ENCODE peak calls at places on chromosomes 5 and 9, in four cellular contexts. One of them, this sample, is unnamed.

GRCh38 chr9:87498816-87499454 is 1.3 kb downstream of the DAPK1 start:
- DNase-seq in esophagus muscularis mucosa: no peak
- DNase-seq in adrenal gland: no peak
- DNase-seq in H54: no peak
- DNase-seq in this sample: peak

GRCh38 chr5:180313677-180314076 is 21.8 kb upstream of the MAPK9 start:
- DNase-seq in esophagus muscularis mucosa: no peak
- DNase-seq in adrenal gland: no peak
- DNase-seq in H54: no peak
- DNase-seq in this sample: no peak

GRCh38 chr9:126989847-126990821 is 75.6 kb downstream of the RALGPS1 start:
- DNase-seq in H54: no peak
- DNase-seq in esophagus muscularis mucosa: peak
- DNase-seq in adrenal gland: peak
- DNase-seq in this sample: peak

GRCh38 chr9:136351237-136351800 is 12.2 kb downstream of the DNLZ start:
- DNase-seq in esophagus muscularis mucosa: no peak
- DNase-seq in adrenal gland: no peak
- DNase-seq in H54: no peak
- DNase-seq in this sample: no peak

GRCh38 chr5:156450778-156451177 is 123.8 kb downstream of the SGCD start:
- DNase-seq in H54: no peak
- DNase-seq in adrenal gland: no peak
- DNase-seq in esophagus muscularis mucosa: no peak
- DNase-seq in this sample: no peak

GRCh38 chr5:14467251-14467650 is 114.3 kb upstream of the OTULINL start:
- DNase-seq in H54: no peak
- DNase-seq in adrenal gland: no peak
- DNase-seq in esophagus muscularis mucosa: no peak
- DNase-seq in this sample: no peak

GRCh38 chr9:71237051-71237450 is 115.6 kb upstream of the TRPM3 start:
- DNase-seq in esophagus muscularis mucosa: no peak
- DNase-seq in H54: no peak
- DNase-seq in adrenal gland: no peak
- DNase-seq in this sample: no peak

GRCh38 chr5:17343675-17344074 is 126.2 kb downstream of the BASP1 start:
- DNase-seq in H54: peak
- DNase-seq in esophagus muscularis mucosa: no peak
- DNase-seq in adrenal gland: no peak
- DNase-seq in this sample: no peak

GRCh38 chr5:166823360-166823759 is 1468.1 kb upstream of the WWC1 start:
- DNase-seq in H54: no peak
- DNase-seq in adrenal gland: no peak
- DNase-seq in esophagus muscularis mucosa: no peak
- DNase-seq in this sample: no peak
- TF ChIP-seq POLR2A in H54: no peak
- TF ChIP-seq POLR2A in adrenal gland: no peak
- TF ChIP-seq POLR2A in esophagus muscularis mucosa: no peak
- TF ChIP-seq POLR2A in this sample: no peak

GRCh38 chr9:129506892-129507291 is 114.0 kb downstream of the C9orf50 start:
- DNase-seq in H54: no peak
- DNase-seq in adrenal gland: peak
- DNase-seq in esophagus muscularis mucosa: no peak
- DNase-seq in this sample: no peak

GRCh38 chr9:129507805-129508204 is 113.1 kb downstream of the C9orf50 start:
- DNase-seq in esophagus muscularis mucosa: no peak
- DNase-seq in adrenal gland: no peak
- DNase-seq in H54: no peak
- DNase-seq in this sample: no peak

GRCh38 chr9:129506041-129506440 is 114.9 kb downstream of the C9orf50 start:
- DNase-seq in H54: no peak
- DNase-seq in adrenal gland: peak
- DNase-seq in esophagus muscularis mucosa: no peak
- DNase-seq in this sample: no peak

GRCh38 chr9:129504404-129504803 is 116.5 kb downstream of the C9orf50 start:
- DNase-seq in esophagus muscularis mucosa: no peak
- DNase-seq in H54: no peak
- DNase-seq in adrenal gland: no peak
- DNase-seq in this sample: no peak

GRCh38 chr9:129505270-129505881 is 115.5 kb downstream of the C9orf50 start:
- DNase-seq in H54: no peak
- DNase-seq in esophagus muscularis mucosa: no peak
- DNase-seq in adrenal gland: peak
- DNase-seq in this sample: no peak
- TF ChIP-seq POLR2A in H54: no peak
- TF ChIP-seq POLR2A in esophagus muscularis mucosa: no peak
- TF ChIP-seq POLR2A in adrenal gland: no peak
- TF ChIP-seq POLR2A in this sample: no peak

GRCh38 chr5:133902521-133903118 is 65.8 kb downstream of the C5orf15 start:
- DNase-seq in H54: no peak
- DNase-seq in esophagus muscularis mucosa: no peak
- DNase-seq in adrenal gland: no peak
- DNase-seq in this sample: no peak
- TF ChIP-seq POLR2A in H54: no peak
- TF ChIP-seq POLR2A in esophagus muscularis mucosa: no peak
- TF ChIP-seq POLR2A in adrenal gland: no peak
- TF ChIP-seq POLR2A in this sample: no peak

DNA sequence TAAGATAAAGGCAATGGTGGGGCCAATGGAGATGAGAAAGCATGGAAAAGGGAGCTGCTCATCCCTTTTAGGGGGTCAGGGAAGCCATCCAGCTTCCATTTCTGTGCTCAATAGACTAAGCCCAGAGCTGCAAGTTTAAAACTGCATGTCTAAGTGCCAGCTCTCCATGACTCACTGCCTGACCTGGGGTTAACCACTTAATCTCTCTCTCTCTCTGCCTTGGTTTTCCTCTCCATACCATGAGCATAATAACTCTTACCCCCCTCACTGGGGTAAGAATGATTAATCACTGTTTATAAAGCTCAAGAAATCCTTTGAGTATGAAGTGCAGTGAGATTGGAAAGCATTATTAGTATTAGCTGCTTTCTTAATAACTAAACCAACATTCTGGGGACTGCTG is 1382.4 kb upstream of the WWC1 start:
- DNase-seq in esophagus muscularis mucosa: no peak
- DNase-seq in H54: peak
- DNase-seq in adrenal gland: no peak
- DNase-seq in this sample: no peak
- TF ChIP-seq POLR2A in esophagus muscularis mucosa: no peak
- TF ChIP-seq POLR2A in H54: no peak
- TF ChIP-seq POLR2A in adrenal gland: no peak
- TF ChIP-seq POLR2A in this sample: no peak

GRCh38 chr5:75335952-75336624 is 932 bp upstream of the HMGCR start:
- DNase-seq in adrenal gland: peak
- DNase-seq in H54: peak
- DNase-seq in esophagus muscularis mucosa: no peak
- DNase-seq in this sample: peak
- TF ChIP-seq POLR2A in adrenal gland: peak
- TF ChIP-seq POLR2A in H54: no peak
- TF ChIP-seq POLR2A in esophagus muscularis mucosa: no peak
- TF ChIP-seq POLR2A in this sample: no peak

DNA sequence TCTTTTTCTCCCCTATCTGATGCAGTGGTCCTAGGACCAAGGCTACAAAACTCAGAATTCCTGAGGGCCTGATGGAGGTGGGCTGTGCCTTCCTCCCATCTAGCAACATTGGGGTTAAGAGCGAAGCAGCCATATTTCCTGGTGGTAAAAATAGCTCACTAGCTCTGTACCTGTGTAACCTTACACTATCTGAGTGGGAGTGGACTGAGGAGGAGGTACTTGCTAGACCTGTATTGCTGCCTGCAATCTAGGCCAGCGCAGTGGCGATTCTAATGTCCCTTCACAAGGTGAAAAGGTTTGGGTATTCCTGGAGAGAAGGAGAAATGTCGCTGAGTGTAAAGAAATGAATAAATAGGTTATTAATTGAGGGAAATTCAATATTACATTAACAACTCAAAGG is 80.2 kb upstream of the LIFR start:
- DNase-seq in adrenal gland: no peak
- DNase-seq in H54: no peak
- DNase-seq in esophagus muscularis mucosa: no peak
- DNase-seq in this sample: peak
- TF ChIP-seq POLR2A in adrenal gland: no peak
- TF ChIP-seq POLR2A in H54: no peak
- TF ChIP-seq POLR2A in esophagus muscularis mucosa: no peak
- TF ChIP-seq POLR2A in this sample: no peak

DNA sequence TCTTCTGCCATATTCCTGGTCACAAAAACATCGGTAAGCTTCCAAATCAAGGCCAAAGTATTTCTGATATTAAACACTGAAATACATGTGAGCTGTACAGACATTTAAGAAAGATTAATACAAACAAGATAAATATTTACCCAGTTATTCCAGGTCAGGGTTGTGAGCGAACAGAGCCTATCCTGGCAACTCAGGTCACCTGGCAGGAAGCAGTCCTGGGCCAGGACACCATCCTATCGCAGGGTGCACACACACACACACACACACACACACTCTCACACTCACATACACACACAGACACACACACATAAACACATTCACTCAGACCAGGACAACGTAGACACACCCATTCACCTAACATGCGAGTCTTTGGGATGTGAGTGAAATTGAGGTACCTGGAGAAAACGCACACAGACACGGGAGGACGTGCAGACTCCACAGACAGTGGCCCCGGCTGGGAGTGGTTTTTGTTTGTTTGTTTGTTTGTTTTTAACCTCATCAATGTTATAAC is 82.4 kb upstream of the CACNA1B start:
- DNase-seq in esophagus muscularis mucosa: no peak
- DNase-seq in adrenal gland: no peak
- DNase-seq in H54: no peak
- DNase-seq in this sample: no peak
- TF ChIP-seq POLR2A in esophagus muscularis mucosa: no peak
- TF ChIP-seq POLR2A in adrenal gland: no peak
- TF ChIP-seq POLR2A in H54: no peak
- TF ChIP-seq POLR2A in this sample: no peak

GRCh38 chr9:98255578-98256296 is at the start of gene TBC1D2:
- DNase-seq in adrenal gland: peak
- DNase-seq in H54: peak
- DNase-seq in esophagus muscularis mucosa: peak
- DNase-seq in this sample: peak
- TF ChIP-seq POLR2A in adrenal gland: peak
- TF ChIP-seq POLR2A in H54: peak
- TF ChIP-seq POLR2A in esophagus muscularis mucosa: peak
- TF ChIP-seq POLR2A in this sample: peak

GRCh38 chr9:35186524-35186923 is 24.7 kb downstream of the UNC13B start:
- DNase-seq in H54: no peak
- DNase-seq in esophagus muscularis mucosa: no peak
- DNase-seq in adrenal gland: no peak
- DNase-seq in this sample: no peak
- TF ChIP-seq POLR2A in H54: no peak
- TF ChIP-seq POLR2A in esophagus muscularis mucosa: no peak
- TF ChIP-seq POLR2A in adrenal gland: no peak
- TF ChIP-seq POLR2A in this sample: no peak

GRCh38 chr9:83965350-83966208 is 14.4 kb downstream of the HNRNPK start:
- DNase-seq in esophagus muscularis mucosa: no peak
- DNase-seq in adrenal gland: no peak
- DNase-seq in H54: no peak
- DNase-seq in this sample: no peak
- TF ChIP-seq POLR2A in esophagus muscularis mucosa: no peak
- TF ChIP-seq POLR2A in adrenal gland: no peak
- TF ChIP-seq POLR2A in H54: no peak
- TF ChIP-seq POLR2A in this sample: no peak

This sample was measured in thyroid gland.